ENCODE peak calls at places on chromosomes 7 and 10, in nine cellular contexts. W is spleen; V is cardiac fibroblast; Q is ovary; R is tibial artery; U is CD8-positive, alpha-beta T cell; F is AG04449; T is HFF-Myc; C is neuronal stem cell. P is an unnamed sample.
A peak's percentile ranks its signal among the peaks of the same experiment; 100 is the strongest.

GRCh38 chr10:51654918-51655317 is 44.5 kb downstream of the CSTF2T start:
- DNase-seq in W (no peak), V (no peak), C (no peak), T (no peak), Q (no peak), U (no peak), F (no peak), R (no peak), P (no peak)

GRCh38 chr10:62992145-62992721 is 140.9 kb upstream of the NRBF2 start:
- DNase-seq in V (peak; percentile 89), U (no peak), T (no peak), C (no peak), R (no peak), F (no peak), W (no peak), Q (no peak), P (peak; percentile 75)

GRCh38 chr7:22884911-22885823 is 62.5 kb upstream of the TOMM7 start:
- DNase-seq in U (no peak), W (no peak), F (no peak), T (no peak), V (peak; percentile 27), R (no peak), Q (no peak), C (no peak), P (no peak)

GRCh38 chr10:74047304-74047703 is 49.4 kb downstream of the VCL start:
- DNase-seq in C (no peak), U (no peak), R (no peak), V (peak; percentile 80), W (no peak), F (peak; percentile 80), Q (no peak), T (peak; percentile 61), P (no peak)

GRCh38 chr10:1022413-1022812 is 3.2 kb downstream of the IDI2 start:
- DNase-seq in V (no peak), C (no peak), U (no peak), F (no peak), W (no peak), R (no peak), Q (no peak), T (no peak), P (no peak)

GRCh38 chr7:77482015-77482414 is 55.1 kb upstream of the PTPN12 start:
- DNase-seq in V (peak; percentile 22), C (no peak), W (no peak), R (no peak), U (no peak), Q (no peak), F (no peak), T (no peak), P (peak; percentile 96)

GRCh38 chr10:1472605-1473004 is 264.7 kb downstream of the ADARB2 start:
- DNase-seq in C (no peak), V (no peak), U (no peak), R (no peak), W (no peak), F (no peak), T (no peak), Q (no peak), P (no peak)

GRCh38 chr7:107836237-107837144 is 33.5 kb upstream of the SLC26A3 start:
- DNase-seq in C (no peak), T (no peak), F (no peak), W (no peak), R (no peak), Q (no peak), V (no peak), U (no peak), P (peak; percentile 37)

GRCh38 chr7:101486056-101486763 is 123.5 kb downstream of the COL26A1 start:
- DNase-seq in R (no peak), U (no peak), W (no peak), Q (no peak), C (no peak), F (no peak), T (peak; percentile 88), V (no peak), P (no peak)

GRCh38 chr10:32851301-32851700 is 106.7 kb downstream of the ITGB1 start:
- DNase-seq in V (peak; percentile 11), Q (no peak), T (no peak), F (no peak), U (no peak), W (no peak), R (no peak), C (no peak), P (no peak)

GRCh38 chr7:1532456-1533254 is 2.2 kb downstream of the MAFK start:
- DNase-seq in C (no peak), V (peak; percentile 95), F (peak; percentile 63), R (peak; percentile 94), U (peak; percentile 67), W (peak; percentile 90), T (peak; percentile 77), Q (peak; percentile 78), P (peak; percentile 96)

GRCh38 chr10:131997366-131998049 is 15.8 kb upstream of the BNIP3 start:
- DNase-seq in Q (peak; percentile 79), U (no peak), R (peak; percentile 88), F (peak; percentile 33), V (peak; percentile 86), T (no peak), W (peak; percentile 82), C (no peak), P (peak; percentile 92)

GRCh38 chr7:150633926-150634325 is 1.7 kb upstream of the GIMAP6 start:
- DNase-seq in W (no peak), F (no peak), C (no peak), V (no peak), R (no peak), U (no peak), Q (no peak), T (no peak), P (no peak)

GRCh38 chr7:150631084-150631824 is 931 bp downstream of the GIMAP6 start:
- DNase-seq in R (no peak), T (no peak), C (no peak), F (no peak), Q (no peak), U (peak; percentile 44), W (peak; percentile 85), V (no peak), P (no peak)

GRCh38 chr7:150627959-150628358 is 4.2 kb downstream of the GIMAP6 start:
- DNase-seq in V (no peak), W (no peak), T (no peak), C (no peak), F (no peak), Q (no peak), R (no peak), U (no peak), P (no peak)

GRCh38 chr7:150629347-150629746 is 2.8 kb downstream of the GIMAP6 start:
- DNase-seq in T (no peak), Q (no peak), W (no peak), R (no peak), C (no peak), V (no peak), U (no peak), F (no peak), P (no peak)

GRCh38 chr7:150631866-150632864 is at the start of gene GIMAP6:
- DNase-seq in C (no peak), Q (no peak), W (peak; percentile 82), F (no peak), U (peak; percentile 33), T (no peak), R (no peak), V (no peak), P (no peak)
- H3K4me3 ChIP-seq in C (no peak within 1 kb of the TSS), Q (peak within 1 kb of the TSS; percentile 9), W (peak within 1 kb of the TSS; percentile 50), F (no peak within 1 kb of the TSS), U (peak within 1 kb of the TSS; percentile 85), T (no peak within 1 kb of the TSS), R (peak within 1 kb of the TSS; percentile 34), V (no peak within 1 kb of the TSS), P (no peak within 1 kb of the TSS)

GRCh38 chr10:105679781-105680180 is 1038.7 kb downstream of the SORCS3 start:
- DNase-seq in C (no peak), F (no peak), T (no peak), W (no peak), U (no peak), R (no peak), V (no peak), Q (no peak), P (no peak)

GRCh38 chr10:105681051-105681450 is 1040.0 kb downstream of the SORCS3 start:
- DNase-seq in F (no peak), W (no peak), V (no peak), C (no peak), T (no peak), R (no peak), Q (no peak), U (no peak), P (peak; percentile 61)

DNA sequence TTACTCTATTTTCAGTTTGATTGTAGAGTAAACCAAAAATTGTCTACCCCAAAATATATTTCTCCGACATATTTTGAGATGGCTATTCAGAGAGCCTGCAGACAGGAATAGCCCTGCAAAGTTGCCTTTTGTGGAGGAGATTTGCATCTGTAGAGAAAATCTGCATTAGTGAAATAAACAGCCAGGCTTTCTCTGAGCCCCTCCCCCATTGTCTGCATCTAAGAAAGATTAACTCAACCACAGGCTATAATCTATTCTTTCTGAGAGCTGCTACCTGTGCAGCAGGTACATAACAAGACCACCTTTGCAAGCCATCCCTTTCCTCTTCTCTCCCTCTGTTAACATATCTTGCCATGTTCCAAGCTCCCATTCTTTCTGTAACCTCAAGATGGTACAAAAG is 1034.2 kb downstream of the SORCS3 start:
- DNase-seq in C (no peak), T (no peak), V (no peak), F (no peak), W (no peak), Q (no peak), U (no peak), R (no peak), P (no peak)
- H3K4me3 ChIP-seq in C (no peak overlapping the region), T (no peak overlapping the region), V (no peak overlapping the region), F (no peak overlapping the region), W (no peak overlapping the region), Q (no peak overlapping the region), U (no peak overlapping the region), R (no peak overlapping the region), P (no peak overlapping the region)

GRCh38 chr10:106981461-106981850 is 183.1 kb downstream of the SORCS1 start:
- DNase-seq in F (no peak), W (no peak), T (no peak), Q (no peak), R (no peak), V (no peak), C (no peak), U (no peak), P (no peak)

GRCh38 chr10:106980711-106981460 is 183.6 kb downstream of the SORCS1 start:
- DNase-seq in F (no peak), C (no peak), T (no peak), U (no peak), R (no peak), Q (no peak), V (no peak), W (no peak), P (no peak)

GRCh38 chr10:106987362-106987761 is 177.1 kb downstream of the SORCS1 start:
- DNase-seq in V (no peak), R (no peak), F (no peak), T (no peak), C (no peak), Q (no peak), U (no peak), W (no peak), P (no peak)

GRCh38 chr10:106978746-106979145 is 185.8 kb downstream of the SORCS1 start:
- DNase-seq in C (no peak), W (no peak), F (no peak), V (no peak), Q (no peak), U (no peak), R (no peak), T (no peak), P (no peak)

GRCh38 chr10:106982248-106982647 is 182.3 kb downstream of the SORCS1 start:
- DNase-seq in V (no peak), F (no peak), W (no peak), C (no peak), R (no peak), U (no peak), Q (no peak), T (no peak), P (no peak)
- H3K4me3 ChIP-seq in V (no peak overlapping the region), F (no peak overlapping the region), W (no peak overlapping the region), C (no peak overlapping the region), R (no peak overlapping the region), U (no peak overlapping the region), Q (no peak overlapping the region), T (no peak overlapping the region), P (no peak overlapping the region)

GRCh38 chr7:51328351-51328801 is 11.8 kb upstream of the COBL start:
- DNase-seq in C (no peak), R (no peak), W (no peak), T (no peak), U (no peak), V (no peak), F (no peak), Q (no peak), P (peak; percentile 15)
- H3K4me3 ChIP-seq in C (no peak overlapping the region), R (no peak overlapping the region), W (no peak overlapping the region), T (no peak overlapping the region), U (no peak overlapping the region), V (no peak overlapping the region), F (no peak overlapping the region), Q (no peak overlapping the region), P (no peak overlapping the region)